ENCODE peak calls at places on chromosome 6, in ten cellular contexts. One of them, this sample, is unnamed.

GRCh38 chr6:111047244-111047643 is 40.1 kb upstream of the SLC16A10 start:
- DNase-seq in astrocyte: no peak
- DNase-seq in amniotic stem cell: no peak
- DNase-seq in H54: no peak
- DNase-seq in naive thymus-derived CD8-positive, alpha-beta T cell: no peak
- DNase-seq in KG1: no peak
- DNase-seq in left lung: no peak
- DNase-seq in stimulated activated CD4-positive, alpha-beta T cell treated with anti-CD3 and anti-CD28 coated beads, Interleukin-4, amount 100 ng/mL, for 24 hours: no peak
- DNase-seq in T47D: no peak
- DNase-seq in fibroblast of the aortic adventitia: no peak
- DNase-seq in this sample: no peak

GRCh38 chr6:27295301-27296079 is 16.6 kb downstream of the POM121L2 start:
- DNase-seq in left lung: no peak
- DNase-seq in T47D: peak
- DNase-seq in naive thymus-derived CD8-positive, alpha-beta T cell: no peak
- DNase-seq in astrocyte: peak
- DNase-seq in H54: no peak
- DNase-seq in fibroblast of the aortic adventitia: peak
- DNase-seq in amniotic stem cell: peak
- DNase-seq in KG1: peak
- DNase-seq in stimulated activated CD4-positive, alpha-beta T cell treated with anti-CD3 and anti-CD28 coated beads, Interleukin-4, amount 100 ng/mL, for 24 hours: no peak
- DNase-seq in this sample: no peak

GRCh38 chr6:5425267-5425666 is 164.0 kb downstream of the FARS2 start:
- DNase-seq in astrocyte: no peak
- DNase-seq in naive thymus-derived CD8-positive, alpha-beta T cell: no peak
- DNase-seq in left lung: no peak
- DNase-seq in stimulated activated CD4-positive, alpha-beta T cell treated with anti-CD3 and anti-CD28 coated beads, Interleukin-4, amount 100 ng/mL, for 24 hours: no peak
- DNase-seq in fibroblast of the aortic adventitia: no peak
- DNase-seq in KG1: no peak
- DNase-seq in amniotic stem cell: no peak
- DNase-seq in H54: no peak
- DNase-seq in T47D: no peak
- DNase-seq in this sample: no peak

GRCh38 chr6:31836036-31836675 is 8.6 kb downstream of the HSPA1B start:
- DNase-seq in KG1: no peak
- DNase-seq in fibroblast of the aortic adventitia: no peak
- DNase-seq in amniotic stem cell: no peak
- DNase-seq in astrocyte: no peak
- DNase-seq in left lung: no peak
- DNase-seq in T47D: no peak
- DNase-seq in naive thymus-derived CD8-positive, alpha-beta T cell: no peak
- DNase-seq in H54: no peak
- DNase-seq in stimulated activated CD4-positive, alpha-beta T cell treated with anti-CD3 and anti-CD28 coated beads, Interleukin-4, amount 100 ng/mL, for 24 hours: no peak
- DNase-seq in this sample: no peak

GRCh38 chr6:112560651-112561050 is 213.5 kb downstream of the RFPL4B start:
- DNase-seq in KG1: no peak
- DNase-seq in T47D: no peak
- DNase-seq in amniotic stem cell: no peak
- DNase-seq in left lung: no peak
- DNase-seq in H54: no peak
- DNase-seq in astrocyte: no peak
- DNase-seq in stimulated activated CD4-positive, alpha-beta T cell treated with anti-CD3 and anti-CD28 coated beads, Interleukin-4, amount 100 ng/mL, for 24 hours: no peak
- DNase-seq in fibroblast of the aortic adventitia: no peak
- DNase-seq in naive thymus-derived CD8-positive, alpha-beta T cell: no peak
- DNase-seq in this sample: no peak

GRCh38 chr6:43972915-43973304 is 154.3 kb downstream of the MRPL14 start:
- DNase-seq in T47D: peak
- DNase-seq in fibroblast of the aortic adventitia: peak
- DNase-seq in amniotic stem cell: peak
- DNase-seq in astrocyte: peak
- DNase-seq in KG1: no peak
- DNase-seq in naive thymus-derived CD8-positive, alpha-beta T cell: no peak
- DNase-seq in H54: peak
- DNase-seq in stimulated activated CD4-positive, alpha-beta T cell treated with anti-CD3 and anti-CD28 coated beads, Interleukin-4, amount 100 ng/mL, for 24 hours: no peak
- DNase-seq in left lung: no peak
- DNase-seq in this sample: no peak

GRCh38 chr6:106114492-106114891 is 28.4 kb downstream of the PRDM1 start:
- DNase-seq in amniotic stem cell: no peak
- DNase-seq in left lung: no peak
- DNase-seq in T47D: no peak
- DNase-seq in astrocyte: no peak
- DNase-seq in naive thymus-derived CD8-positive, alpha-beta T cell: no peak
- DNase-seq in KG1: no peak
- DNase-seq in H54: no peak
- DNase-seq in stimulated activated CD4-positive, alpha-beta T cell treated with anti-CD3 and anti-CD28 coated beads, Interleukin-4, amount 100 ng/mL, for 24 hours: peak
- DNase-seq in fibroblast of the aortic adventitia: no peak
- DNase-seq in this sample: no peak

GRCh38 chr6:167706313-167707109 is 120.2 kb upstream of the AFDN start:
- DNase-seq in left lung: no peak
- DNase-seq in T47D: no peak
- DNase-seq in KG1: no peak
- DNase-seq in naive thymus-derived CD8-positive, alpha-beta T cell: peak
- DNase-seq in fibroblast of the aortic adventitia: no peak
- DNase-seq in H54: no peak
- DNase-seq in astrocyte: no peak
- DNase-seq in stimulated activated CD4-positive, alpha-beta T cell treated with anti-CD3 and anti-CD28 coated beads, Interleukin-4, amount 100 ng/mL, for 24 hours: peak
- DNase-seq in amniotic stem cell: no peak
- DNase-seq in this sample: peak

GRCh38 chr6:33123732-33124524 is 48.1 kb downstream of the HLA-DPB1 start:
- DNase-seq in H54: peak
- DNase-seq in astrocyte: no peak
- DNase-seq in T47D: peak
- DNase-seq in naive thymus-derived CD8-positive, alpha-beta T cell: no peak
- DNase-seq in left lung: no peak
- DNase-seq in fibroblast of the aortic adventitia: peak
- DNase-seq in amniotic stem cell: no peak
- DNase-seq in stimulated activated CD4-positive, alpha-beta T cell treated with anti-CD3 and anti-CD28 coated beads, Interleukin-4, amount 100 ng/mL, for 24 hours: no peak
- DNase-seq in KG1: peak
- DNase-seq in this sample: no peak

GRCh38 chr6:160386869-160387518 is 38.8 kb downstream of the SLC22A3 start:
- DNase-seq in astrocyte: no peak
- DNase-seq in fibroblast of the aortic adventitia: peak
- DNase-seq in left lung: peak
- DNase-seq in amniotic stem cell: no peak
- DNase-seq in KG1: no peak
- DNase-seq in naive thymus-derived CD8-positive, alpha-beta T cell: no peak
- DNase-seq in stimulated activated CD4-positive, alpha-beta T cell treated with anti-CD3 and anti-CD28 coated beads, Interleukin-4, amount 100 ng/mL, for 24 hours: no peak
- DNase-seq in H54: peak
- DNase-seq in T47D: no peak
- DNase-seq in this sample: no peak

GRCh38 chr6:166258854-166259276 is 49.3 kb downstream of the PRR18 start:
- DNase-seq in naive thymus-derived CD8-positive, alpha-beta T cell: no peak
- DNase-seq in fibroblast of the aortic adventitia: no peak
- DNase-seq in stimulated activated CD4-positive, alpha-beta T cell treated with anti-CD3 and anti-CD28 coated beads, Interleukin-4, amount 100 ng/mL, for 24 hours: peak
- DNase-seq in left lung: peak
- DNase-seq in astrocyte: no peak
- DNase-seq in T47D: no peak
- DNase-seq in KG1: peak
- DNase-seq in H54: peak
- DNase-seq in amniotic stem cell: no peak
- DNase-seq in this sample: no peak